ENCODE peak calls at places on chromosomes 16 and 17, in four cellular contexts. D is thoracic aorta; Q is ovary; F is CD8-positive, alpha-beta T cell. A is an unnamed sample.

GRCh38 chr17:80837711-80838110 is 153.9 kb upstream of the CHMP6 start:
- DNase-seq in D (no peak), Q (no peak), F (no peak), A (no peak)

GRCh38 chr17:41553987-41554680 is 17.7 kb downstream of the KRT9 start:
- DNase-seq in D (no peak), Q (no peak), F (no peak), A (no peak)

GRCh38 chr17:28467456-28468025 is 5.9 kb upstream of the SLC13A2 start:
- DNase-seq in D (no peak), Q (no peak), F (no peak), A (no peak)

GRCh38 chr16:54112807-54113206 is 173.8 kb downstream of the IRX3 start:
- DNase-seq in D (no peak), Q (no peak), F (no peak), A (no peak)

GRCh38 chr17:55870044-55870443 is 119.2 kb downstream of the PCTP start:
- DNase-seq in D (no peak), Q (no peak), F (no peak), A (no peak)

GRCh38 chr16:12468552-12468951 is 335.1 kb downstream of the CPPED1 start:
- DNase-seq in D (no peak), Q (no peak), F (no peak), A (no peak)

GRCh38 chr17:4960279-4960922 is 7.2 kb downstream of the SPAG7 start:
- DNase-seq in D (no peak), Q (no peak), F (no peak), A (no peak)

GRCh38 chr16:73298562-73298961 is 250.6 kb upstream of the ZFHX3 start:
- DNase-seq in D (no peak), Q (no peak), F (no peak), A (no peak)

GRCh38 chr16:85359147-85359822 is 247.0 kb upstream of the CIBAR2 start:
- DNase-seq in D (no peak), Q (no peak), F (no peak), A (no peak)

GRCh38 chr16:80062361-80063027 is 462.0 kb upstream of the MAF start:
- DNase-seq in D (no peak), Q (no peak), F (no peak), A (no peak)

GRCh38 chr16:48539485-48540221 is 70.3 kb downstream of the N4BP1 start:
- DNase-seq in D (no peak), Q (no peak), F (no peak), A (no peak)

GRCh38 chr16:51151435-51151950 is 423 bp upstream of the SALL1 start:
- DNase-seq in D (no peak), Q (peak), F (no peak), A (no peak)

GRCh38 chr17:28741358-28742349 is 2.2 kb upstream of the TRAF4 start:
- DNase-seq in D (no peak), Q (no peak), F (no peak), A (no peak)

GRCh38 chr17:6428207-6428965 is 6.5 kb downstream of the AIPL1 start:
- DNase-seq in D (no peak), Q (no peak), F (no peak), A (no peak)

GRCh38 chr17:19021622-19022083 is 17.1 kb upstream of the FAM83G start:
- DNase-seq in D (no peak), Q (no peak), F (peak), A (no peak)

GRCh38 chr16:81834868-81835267 is 55.8 kb downstream of the PLCG2 start:
- DNase-seq in D (no peak), Q (no peak), F (no peak), A (peak)

GRCh38 chr16:66159987-66160386 is 206.5 kb upstream of the CDH5 start:
- DNase-seq in D (no peak), Q (no peak), F (no peak), A (no peak)

GRCh38 chr17:59513934-59514841 is 51.2 kb upstream of the DHX40 start:
- DNase-seq in D (no peak), Q (peak), F (no peak), A (no peak)

GRCh38 chr16:85891033-85891775 is 7.8 kb upstream of the IRF8 start:
- DNase-seq in D (no peak), Q (no peak), F (no peak), A (no peak)

GRCh38 chr17:43427362-43428043 is 28.7 kb downstream of the ARL4D start:
- DNase-seq in D (no peak), Q (no peak), F (no peak), A (no peak)

GRCh38 chr17:70859829-70860228 is 690.5 kb downstream of the KCNJ2 start:
- DNase-seq in D (no peak), Q (no peak), F (no peak), A (no peak)

GRCh38 chr16:9050102-9050830 is 41.2 kb upstream of the HAPSTR1 start:
- DNase-seq in D (no peak), Q (no peak), F (no peak), A (no peak)

GRCh38 chr16:66364959-66365306 is 1.6 kb upstream of the CDH5 start:
- DNase-seq in D (no peak), Q (no peak), F (no peak), A (no peak)

GRCh38 chr16:1942810-1943726 is at the start of gene MSRB1:
- DNase-seq in D (peak), Q (peak), F (peak), A (peak)
- TF ChIP-seq CTCF in D (no peak), Q (no peak), F (no peak), A (no peak)

DNA sequence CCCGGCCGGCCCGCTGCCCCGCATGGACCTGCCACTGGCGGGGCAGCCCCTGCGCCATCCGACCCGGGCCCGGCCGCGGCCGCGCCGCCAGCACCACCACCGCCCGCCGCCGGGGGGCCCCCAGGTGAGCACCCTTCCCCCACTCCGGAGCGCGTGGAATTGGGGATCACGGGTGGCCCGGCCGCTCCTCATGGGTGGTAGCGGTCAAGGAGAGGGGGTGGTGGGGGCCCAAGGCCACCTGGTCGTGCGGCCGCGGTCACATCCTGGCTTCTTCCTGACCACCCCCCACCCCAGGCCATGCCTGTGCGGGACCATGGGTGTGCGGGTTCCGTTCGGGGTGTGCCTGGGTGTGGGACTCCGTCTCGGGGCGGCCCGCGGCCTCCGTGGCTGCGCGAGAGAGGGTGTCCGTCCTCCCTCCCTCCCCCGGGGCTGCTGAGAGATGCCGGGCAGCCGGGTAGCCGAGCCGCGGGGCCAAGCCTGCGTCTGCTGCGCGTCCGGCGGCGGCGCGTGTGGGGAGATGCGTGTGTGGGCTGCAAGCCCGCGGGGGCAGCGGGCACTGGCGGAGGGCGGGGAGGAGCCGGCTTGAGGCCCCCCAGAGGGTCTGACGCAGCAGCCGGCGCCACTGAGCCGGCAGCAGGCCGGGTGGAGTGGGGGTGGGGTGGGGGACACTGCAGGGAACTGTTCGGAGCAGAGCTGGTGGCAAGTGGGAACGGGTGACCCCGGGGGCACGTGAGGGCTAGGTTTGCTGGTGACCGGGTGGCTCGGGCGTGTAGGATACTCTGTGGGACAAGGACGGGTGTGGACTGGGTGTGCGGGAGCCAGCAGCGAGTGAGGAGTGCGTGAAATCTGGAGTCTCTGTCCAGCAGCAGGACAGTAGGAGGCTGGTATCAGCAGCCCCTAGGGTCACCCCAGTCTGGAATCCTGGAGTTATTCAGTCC is 6.7 kb downstream of the ACD start:
- DNase-seq in D (no peak), Q (no peak), F (no peak), A (no peak)
- TF ChIP-seq CTCF in D (no peak), Q (no peak), F (no peak), A (no peak)

GRCh38 chr17:17401271-17401781 is 75.5 kb upstream of the MED9 start:
- DNase-seq in D (no peak), Q (no peak), F (no peak), A (no peak)
- TF ChIP-seq CTCF in D (no peak), Q (no peak), F (no peak), A (no peak)

GRCh38 chr16:67431077-67431804 is at the start of gene HSD11B2:
- DNase-seq in D (no peak), Q (peak), F (no peak), A (no peak)
- TF ChIP-seq CTCF in D (no peak), Q (no peak), F (no peak), A (no peak)

GRCh38 chr16:27921134-27921533 is 142.4 kb downstream of the GSG1L start:
- DNase-seq in D (no peak), Q (no peak), F (no peak), A (no peak)

GRCh38 chr16:27918755-27919154 is 144.8 kb downstream of the GSG1L start:
- DNase-seq in D (no peak), Q (no peak), F (no peak), A (no peak)

GRCh38 chr16:27917953-27918352 is 145.6 kb downstream of the GSG1L start:
- DNase-seq in D (no peak), Q (no peak), F (no peak), A (no peak)

GRCh38 chr16:27922433-27922832 is 141.1 kb downstream of the GSG1L start:
- DNase-seq in D (no peak), Q (no peak), F (no peak), A (no peak)

DNA sequence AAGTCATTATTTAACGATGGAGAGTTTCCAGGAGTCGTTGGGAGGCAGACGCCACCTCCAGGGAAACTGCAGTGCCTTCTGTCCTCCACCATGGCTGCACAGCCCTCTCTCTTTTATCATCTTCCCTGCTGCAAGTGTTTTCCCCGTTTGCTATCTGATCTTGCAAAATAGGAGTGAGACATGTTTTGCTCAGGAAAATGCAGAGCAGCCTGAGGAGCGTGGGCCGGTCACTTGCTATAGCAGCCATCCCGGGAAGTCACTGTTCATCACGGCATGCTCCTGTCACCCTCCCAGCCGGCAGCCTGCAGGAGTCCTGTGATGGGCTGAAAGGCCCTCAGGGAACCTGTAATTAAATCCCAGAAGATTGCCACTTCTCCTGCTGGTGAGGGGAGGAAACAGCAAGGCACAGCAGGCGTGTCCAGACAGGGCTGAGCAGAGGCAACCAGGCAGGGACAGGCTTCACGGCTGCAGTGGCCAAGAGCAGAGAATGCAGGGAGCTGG is 143.1 kb downstream of the GSG1L start:
- DNase-seq in D (no peak), Q (no peak), F (no peak), A (no peak)
- TF ChIP-seq CTCF in D (peak), Q (no peak), F (no peak), A (no peak)

GRCh38 chr16:2224183-2224486 is 744 bp downstream of the E4F1 start:
- DNase-seq in D (no peak), Q (no peak), F (no peak), A (no peak)
- TF ChIP-seq CTCF in D (no peak), Q (no peak), F (no peak), A (no peak)

GRCh38 chr17:33947762-33948161 is 307.3 kb upstream of the CCL2 start:
- DNase-seq in D (no peak), Q (no peak), F (no peak), A (no peak)

GRCh38 chr17:33950061-33950460 is 305.0 kb upstream of the CCL2 start:
- DNase-seq in D (no peak), Q (no peak), F (no peak), A (no peak)

GRCh38 chr17:33948299-33948698 is 306.8 kb upstream of the CCL2 start:
- DNase-seq in D (no peak), Q (no peak), F (no peak), A (no peak)

GRCh38 chr17:33945641-33946546 is 309.2 kb upstream of the CCL2 start:
- DNase-seq in D (no peak), Q (no peak), F (no peak), A (no peak)

GRCh38 chr17:33949100-33949499 is 306.0 kb upstream of the CCL2 start:
- DNase-seq in D (no peak), Q (no peak), F (no peak), A (no peak)
- TF ChIP-seq CTCF in D (no peak), Q (no peak), F (no peak), A (no peak)

GRCh38 chr17:2412561-2413021 is 11.7 kb upstream of the MNT start:
- DNase-seq in D (no peak), Q (no peak), F (no peak), A (no peak)
- TF ChIP-seq CTCF in D (no peak), Q (no peak), F (no peak), A (no peak)

GRCh38 chr17:17313350-17313991 is 10.3 kb downstream of the NT5M start:
- DNase-seq in D (no peak), Q (no peak), F (peak), A (peak)
- TF ChIP-seq CTCF in D (peak), Q (no peak), F (peak), A (peak)

A was measured in natural killer cell.